ENCODE peak calls at places on chromosomes 11 and 22, in seven cellular contexts. One of them, this sample, is unnamed.

GRCh38 chr11:31882951-31883392 is 71.8 kb upstream of the PAX6 start:
- DNase-seq in H1: no peak
- DNase-seq in trophoblast cell: no peak
- DNase-seq in IMR-90: no peak
- DNase-seq in mesendoderm: peak; percentile 86
- DNase-seq in neuronal stem cell: peak; percentile 23
- DNase-seq in H9: peak; percentile 36
- DNase-seq in this sample: no peak

GRCh38 chr11:133503776-133504175 is 28.5 kb downstream of the OPCML start:
- DNase-seq in IMR-90: no peak
- DNase-seq in H9: peak; percentile 10
- DNase-seq in trophoblast cell: no peak
- DNase-seq in H1: peak; percentile 28
- DNase-seq in mesendoderm: no peak
- DNase-seq in neuronal stem cell: no peak
- DNase-seq in this sample: no peak

GRCh38 chr22:24412274-24412673 is 15.1 kb upstream of the ADORA2A start:
- DNase-seq in mesendoderm: no peak
- DNase-seq in H1: no peak
- DNase-seq in H9: no peak
- DNase-seq in trophoblast cell: no peak
- DNase-seq in neuronal stem cell: no peak
- DNase-seq in IMR-90: no peak
- DNase-seq in this sample: no peak

GRCh38 chr11:123173040-123173855 is 21.8 kb downstream of the CLMP start:
- DNase-seq in trophoblast cell: peak; percentile 82
- DNase-seq in IMR-90: peak; percentile 100
- DNase-seq in H9: no peak
- DNase-seq in mesendoderm: no peak
- DNase-seq in H1: no peak
- DNase-seq in neuronal stem cell: no peak
- DNase-seq in this sample: peak; percentile 98

GRCh38 chr11:129573161-129573560 is 197.5 kb downstream of the BARX2 start:
- DNase-seq in H9: no peak
- DNase-seq in trophoblast cell: no peak
- DNase-seq in neuronal stem cell: no peak
- DNase-seq in H1: no peak
- DNase-seq in IMR-90: no peak
- DNase-seq in mesendoderm: no peak
- DNase-seq in this sample: no peak

GRCh38 chr22:23269441-23270211 is 89.3 kb downstream of the BCR start:
- DNase-seq in trophoblast cell: no peak
- DNase-seq in H9: peak; percentile 57
- DNase-seq in neuronal stem cell: no peak
- DNase-seq in mesendoderm: peak; percentile 54
- DNase-seq in IMR-90: no peak
- DNase-seq in H1: peak; percentile 62
- DNase-seq in this sample: no peak

GRCh38 chr22:32333769-32334639 is 23.7 kb upstream of the RFPL3 start:
- DNase-seq in mesendoderm: no peak
- DNase-seq in IMR-90: no peak
- DNase-seq in trophoblast cell: no peak
- DNase-seq in H1: peak; percentile 37
- DNase-seq in neuronal stem cell: no peak
- DNase-seq in H9: peak; percentile 21
- DNase-seq in this sample: no peak

GRCh38 chr22:23193420-23193819 is 13.1 kb downstream of the BCR start:
- DNase-seq in H9: no peak
- DNase-seq in trophoblast cell: no peak
- DNase-seq in H1: no peak
- DNase-seq in neuronal stem cell: no peak
- DNase-seq in IMR-90: no peak
- DNase-seq in mesendoderm: no peak
- DNase-seq in this sample: no peak

GRCh38 chr22:24134090-24134846 is 47.0 kb upstream of the SUSD2 start:
- DNase-seq in H9: no peak
- DNase-seq in IMR-90: no peak
- DNase-seq in trophoblast cell: no peak
- DNase-seq in mesendoderm: peak; percentile 37
- DNase-seq in H1: no peak
- DNase-seq in neuronal stem cell: peak; percentile 61
- DNase-seq in this sample: no peak

GRCh38 chr11:71138737-71139425 is 113.5 kb downstream of the SHANK2 start:
- DNase-seq in trophoblast cell: no peak
- DNase-seq in H9: no peak
- DNase-seq in mesendoderm: no peak
- DNase-seq in H1: no peak
- DNase-seq in IMR-90: no peak
- DNase-seq in neuronal stem cell: peak; percentile 11
- DNase-seq in this sample: no peak

GRCh38 chr11:68298659-68299516 is 13.5 kb upstream of the LRP5 start:
- DNase-seq in mesendoderm: no peak
- DNase-seq in H9: no peak
- DNase-seq in trophoblast cell: no peak
- DNase-seq in H1: no peak
- DNase-seq in neuronal stem cell: no peak
- DNase-seq in IMR-90: no peak
- DNase-seq in this sample: no peak

GRCh38 chr11:126542621-126543020 is 187.1 kb downstream of the ST3GAL4 start:
- DNase-seq in trophoblast cell: no peak
- DNase-seq in neuronal stem cell: no peak
- DNase-seq in mesendoderm: no peak
- DNase-seq in IMR-90: no peak
- DNase-seq in H1: no peak
- DNase-seq in H9: no peak
- DNase-seq in this sample: no peak

GRCh38 chr11:88692306-88692705 is 354.8 kb upstream of the CTSC start:
- DNase-seq in IMR-90: no peak
- DNase-seq in trophoblast cell: no peak
- DNase-seq in H9: no peak
- DNase-seq in mesendoderm: no peak
- DNase-seq in neuronal stem cell: no peak
- DNase-seq in H1: no peak
- DNase-seq in this sample: no peak

GRCh38 chr11:19995131-19995530 is 165.1 kb downstream of the DBX1 start:
- DNase-seq in H9: no peak
- DNase-seq in mesendoderm: no peak
- DNase-seq in neuronal stem cell: no peak
- DNase-seq in trophoblast cell: peak; percentile 85
- DNase-seq in H1: no peak
- DNase-seq in IMR-90: peak; percentile 97
- DNase-seq in this sample: peak; percentile 97

GRCh38 chr22:31271485-31271884 is 20.8 kb downstream of the PIK3IP1 start:
- DNase-seq in H1: no peak
- DNase-seq in trophoblast cell: peak; percentile 62
- DNase-seq in mesendoderm: no peak
- DNase-seq in neuronal stem cell: no peak
- DNase-seq in H9: no peak
- DNase-seq in IMR-90: no peak
- DNase-seq in this sample: no peak

GRCh38 chr11:134640971-134641968 is 229.2 kb upstream of the B3GAT1 start:
- DNase-seq in H9: no peak
- DNase-seq in H1: no peak
- DNase-seq in IMR-90: no peak
- DNase-seq in trophoblast cell: no peak
- DNase-seq in neuronal stem cell: no peak
- DNase-seq in mesendoderm: no peak
- DNase-seq in this sample: no peak
- H3K18ac ChIP-seq in H9: no peak overlapping the region
- H3K18ac ChIP-seq in H1: no peak overlapping the region
- H3K18ac ChIP-seq in IMR-90: no peak overlapping the region
- H3K18ac ChIP-seq in trophoblast cell: no peak overlapping the region
- H3K18ac ChIP-seq in neuronal stem cell: no peak overlapping the region
- H3K18ac ChIP-seq in mesendoderm: no peak overlapping the region
- H3K18ac ChIP-seq in this sample: no peak overlapping the region

DNA sequence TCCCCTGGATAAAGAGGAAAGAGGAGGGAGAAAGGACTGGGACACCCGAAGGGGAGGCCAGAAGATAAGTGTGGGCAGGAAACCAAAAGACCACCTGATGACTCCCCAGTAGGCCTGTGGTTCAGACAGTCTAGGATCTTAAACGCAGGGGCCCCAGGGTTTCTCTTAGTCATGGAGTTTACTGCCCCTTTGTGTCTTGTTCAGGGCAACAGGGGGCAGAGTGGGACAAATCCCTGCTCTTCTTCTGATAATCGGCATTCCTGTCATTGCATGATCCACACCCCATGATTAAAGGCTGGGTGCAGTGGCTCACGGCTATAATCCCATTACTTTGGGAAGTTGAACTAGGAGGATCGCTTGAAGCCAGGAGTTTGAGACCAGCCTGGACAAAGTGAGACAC is 4.7 kb upstream of the TMPRSS13 start:
- DNase-seq in IMR-90: no peak
- DNase-seq in mesendoderm: peak; percentile 86
- DNase-seq in trophoblast cell: no peak
- DNase-seq in neuronal stem cell: no peak
- DNase-seq in H1: no peak
- DNase-seq in H9: peak; percentile 40
- DNase-seq in this sample: no peak
- H3K27ac ChIP-seq in IMR-90: no peak overlapping the region
- H3K27ac ChIP-seq in mesendoderm: no peak overlapping the region
- H3K27ac ChIP-seq in trophoblast cell: no peak overlapping the region
- H3K27ac ChIP-seq in neuronal stem cell: no peak overlapping the region
- H3K27ac ChIP-seq in H1: no peak overlapping the region
- H3K27ac ChIP-seq in H9: no peak overlapping the region
- H3K27ac ChIP-seq in this sample: no peak overlapping the region

GRCh38 chr11:78791254-78791653 is 216.6 kb upstream of the NARS2 start:
- DNase-seq in trophoblast cell: no peak
- DNase-seq in mesendoderm: no peak
- DNase-seq in H9: no peak
- DNase-seq in IMR-90: peak; percentile 85
- DNase-seq in neuronal stem cell: no peak
- DNase-seq in H1: no peak
- DNase-seq in this sample: peak; percentile 78
- H2BK5ac ChIP-seq in trophoblast cell: no peak overlapping the region
- H2BK5ac ChIP-seq in mesendoderm: no peak overlapping the region
- H2BK5ac ChIP-seq in H9: no peak overlapping the region
- H2BK5ac ChIP-seq in IMR-90: peak overlapping the region; percentile 71
- H2BK5ac ChIP-seq in neuronal stem cell: no peak overlapping the region
- H2BK5ac ChIP-seq in H1: no peak overlapping the region
- H2BK5ac ChIP-seq in this sample: no peak overlapping the region

GRCh38 chr11:111189466-111189865 is 56.1 kb upstream of the POU2AF2 start:
- DNase-seq in trophoblast cell: no peak
- DNase-seq in neuronal stem cell: no peak
- DNase-seq in H9: no peak
- DNase-seq in IMR-90: peak; percentile 35
- DNase-seq in mesendoderm: peak; percentile 21
- DNase-seq in H1: no peak
- DNase-seq in this sample: no peak

GRCh38 chr11:111186308-111186967 is 59.1 kb upstream of the POU2AF2 start:
- DNase-seq in IMR-90: peak; percentile 52
- DNase-seq in H9: no peak
- DNase-seq in trophoblast cell: no peak
- DNase-seq in H1: no peak
- DNase-seq in mesendoderm: no peak
- DNase-seq in neuronal stem cell: no peak
- DNase-seq in this sample: no peak

GRCh38 chr11:111185259-111185658 is 60.3 kb upstream of the POU2AF2 start:
- DNase-seq in mesendoderm: no peak
- DNase-seq in IMR-90: peak; percentile 71
- DNase-seq in neuronal stem cell: no peak
- DNase-seq in H9: no peak
- DNase-seq in trophoblast cell: no peak
- DNase-seq in H1: no peak
- DNase-seq in this sample: peak; percentile 8

GRCh38 chr11:111183706-111184105 is 61.8 kb upstream of the POU2AF2 start:
- DNase-seq in neuronal stem cell: no peak
- DNase-seq in IMR-90: peak; percentile 42
- DNase-seq in mesendoderm: peak; percentile 38
- DNase-seq in H9: no peak
- DNase-seq in trophoblast cell: peak; percentile 68
- DNase-seq in H1: no peak
- DNase-seq in this sample: no peak
- H3K18ac ChIP-seq in neuronal stem cell: peak overlapping the region; percentile 59
- H3K18ac ChIP-seq in IMR-90: no peak overlapping the region
- H3K18ac ChIP-seq in mesendoderm: no peak overlapping the region
- H3K18ac ChIP-seq in H9: no peak overlapping the region
- H3K18ac ChIP-seq in trophoblast cell: no peak overlapping the region
- H3K18ac ChIP-seq in H1: no peak overlapping the region
- H3K18ac ChIP-seq in this sample: no peak overlapping the region

GRCh38 chr11:60069471-60069870 is 13.0 kb downstream of the MS4A3 start:
- DNase-seq in mesendoderm: peak; percentile 5
- DNase-seq in IMR-90: no peak
- DNase-seq in trophoblast cell: peak; percentile 68
- DNase-seq in neuronal stem cell: no peak
- DNase-seq in H9: no peak
- DNase-seq in H1: no peak
- DNase-seq in this sample: no peak
- H3K27ac ChIP-seq in mesendoderm: no peak overlapping the region
- H3K27ac ChIP-seq in IMR-90: no peak overlapping the region
- H3K27ac ChIP-seq in trophoblast cell: no peak overlapping the region
- H3K27ac ChIP-seq in neuronal stem cell: no peak overlapping the region
- H3K27ac ChIP-seq in H9: no peak overlapping the region
- H3K27ac ChIP-seq in H1: no peak overlapping the region
- H3K27ac ChIP-seq in this sample: no peak overlapping the region

GRCh38 chr11:33997473-33998347 is 53.8 kb upstream of the CAPRIN1 start:
- DNase-seq in H1: no peak
- DNase-seq in trophoblast cell: peak; percentile 71
- DNase-seq in neuronal stem cell: no peak
- DNase-seq in mesendoderm: peak; percentile 39
- DNase-seq in IMR-90: no peak
- DNase-seq in H9: no peak
- DNase-seq in this sample: peak; percentile 16
- H2BK5ac ChIP-seq in H1: no peak overlapping the region
- H2BK5ac ChIP-seq in trophoblast cell: no peak overlapping the region
- H2BK5ac ChIP-seq in neuronal stem cell: no peak overlapping the region
- H2BK5ac ChIP-seq in mesendoderm: no peak overlapping the region
- H2BK5ac ChIP-seq in IMR-90: no peak overlapping the region
- H2BK5ac ChIP-seq in H9: no peak overlapping the region
- H2BK5ac ChIP-seq in this sample: no peak overlapping the region